ENCODE peak calls at places on chromosomes 1 and 21, in seven cellular contexts. Z is stomach, D is endothelial cell of umbilical vein, V is sigmoid colon, G is GM23338, W is breast epithelium, B is upper lobe of left lung. C is an unnamed sample.

GRCh38 chr1:53266038-53266437 is 27.7 kb upstream of the MAGOH start:
- DNase-seq in W (no peak), D (no peak), V (no peak), B (no peak), G (peak; percentile 47), Z (no peak), C (no peak)

GRCh38 chr1:151399890-151400235 is 490 bp downstream of the PSMB4 start:
- DNase-seq in V (no peak), W (no peak), Z (no peak), G (peak; percentile 65), B (no peak), D (no peak), C (no peak)

GRCh38 chr1:116556289-116557006 is 14.4 kb downstream of the CD58 start:
- DNase-seq in Z (peak; percentile 68), D (no peak), V (peak; percentile 77), W (no peak), B (no peak), G (no peak), C (no peak)

GRCh38 chr1:192518700-192519099 is 56.9 kb upstream of the RGS1 start:
- DNase-seq in G (no peak), Z (no peak), V (no peak), B (no peak), W (no peak), D (no peak), C (no peak)

GRCh38 chr1:224052767-224053166 is 61.1 kb upstream of the FBXO28 start:
- DNase-seq in V (no peak), B (no peak), W (no peak), G (no peak), Z (no peak), D (peak; percentile 96), C (no peak)

GRCh38 chr21:31557421-31557955 is 102.0 kb upstream of the SOD1 start:
- DNase-seq in G (peak; percentile 85), Z (peak; percentile 26), B (peak; percentile 81), V (no peak), D (no peak), W (no peak), C (peak; percentile 76)

GRCh38 chr1:233016798-233017197 is 66.4 kb downstream of the NTPCR start:
- DNase-seq in W (no peak), B (no peak), G (no peak), V (no peak), D (no peak), Z (no peak), C (no peak)

GRCh38 chr1:68376441-68376840 is 73.3 kb downstream of the RPE65 start:
- DNase-seq in Z (no peak), V (no peak), B (no peak), W (no peak), D (no peak), G (no peak), C (no peak)

GRCh38 chr1:39505289-39505688 is 13.9 kb downstream of the BMP8A start:
- DNase-seq in W (no peak), V (no peak), D (no peak), G (no peak), Z (no peak), B (no peak), C (no peak)

GRCh38 chr1:39509360-39510009 is 18.0 kb downstream of the BMP8A start:
- DNase-seq in D (no peak), G (peak; percentile 28), V (peak; percentile 86), B (peak; percentile 83), W (no peak), Z (no peak), C (peak; percentile 88)

GRCh38 chr1:39508857-39509305 is 17.4 kb downstream of the BMP8A start:
- DNase-seq in W (no peak), B (no peak), Z (no peak), V (peak; percentile 71), G (no peak), D (no peak), C (peak; percentile 70)

GRCh38 chr1:39508266-39508665 is 16.8 kb downstream of the BMP8A start:
- DNase-seq in W (no peak), B (no peak), V (no peak), D (no peak), G (no peak), Z (no peak), C (peak; percentile 13)

DNA sequence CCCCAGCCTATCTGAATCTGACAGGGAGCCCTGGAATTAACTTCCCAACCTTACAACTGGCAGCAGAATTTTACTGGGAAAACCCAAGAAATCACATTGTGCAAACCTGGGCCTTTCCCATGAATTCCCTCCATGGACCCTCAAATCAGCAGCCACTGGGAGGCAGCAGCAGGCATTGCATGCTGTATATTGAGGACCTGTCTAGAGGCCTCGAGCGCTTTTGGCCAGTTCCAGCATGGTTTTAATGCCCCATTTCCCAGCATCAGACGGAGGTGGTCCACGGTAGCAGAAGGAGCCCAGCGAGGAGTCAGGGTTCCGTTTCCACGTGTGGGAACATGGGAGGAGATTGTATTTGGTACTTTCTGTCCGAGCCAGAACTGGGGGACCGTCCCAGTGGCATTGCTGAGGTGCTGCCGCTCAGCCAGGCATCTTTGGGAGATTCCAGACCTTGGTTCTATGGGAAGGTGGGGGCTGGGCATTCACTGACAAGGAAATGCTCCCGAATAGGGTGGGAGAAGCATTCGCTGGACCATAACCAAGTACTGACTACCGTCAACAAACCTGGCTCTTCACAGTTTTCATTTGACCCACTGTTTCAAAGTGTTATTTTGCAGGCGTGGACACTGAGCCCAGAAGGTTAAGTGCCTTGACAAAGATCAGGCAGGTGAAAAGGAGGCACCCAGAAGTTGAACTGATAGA is 15.9 kb downstream of the BMP8A start:
- DNase-seq in G (peak; percentile 77), D (no peak), Z (no peak), B (no peak), W (no peak), V (peak; percentile 42), C (peak; percentile 57)
- TF ChIP-seq CTCF in G (peak; percentile 43), D (peak; percentile 43), Z (no peak), B (no peak), W (no peak), V (no peak), C (no peak)

GRCh38 chr1:202009326-202010031 is 908 bp upstream of the ELF3 start:
- DNase-seq in V (peak; percentile 84), Z (peak; percentile 89), D (peak; percentile 60), G (peak; percentile 92), B (no peak), W (peak; percentile 81), C (peak; percentile 67)

GRCh38 chr1:202007703-202008489 is 2.5 kb upstream of the ELF3 start:
- DNase-seq in B (no peak), D (no peak), W (peak; percentile 87), Z (peak; percentile 92), G (peak; percentile 97), V (no peak), C (peak; percentile 41)

GRCh38 chr1:202012544-202013478 is 2.4 kb downstream of the ELF3 start:
- DNase-seq in D (no peak), B (peak; percentile 73), V (no peak), W (no peak), Z (peak; percentile 41), G (no peak), C (no peak)

GRCh38 chr1:202011994-202012393 is 1.6 kb downstream of the ELF3 start:
- DNase-seq in B (no peak), V (no peak), D (no peak), G (no peak), W (no peak), Z (peak; percentile 28), C (peak; percentile 62)

GRCh38 chr1:202010042-202011015 is at the start of gene ELF3:
- DNase-seq in D (no peak), B (peak; percentile 82), G (peak; percentile 98), V (no peak), Z (peak; percentile 95), W (peak; percentile 93), C (peak; percentile 61)
- TF ChIP-seq POLR2AphosphoS5 in D (no peak), B (peak; percentile 97), G (peak; percentile 92), V (no peak), Z (peak; percentile 98), W (peak; percentile 82), C (no peak)

GRCh38 chr1:24321150-24321549 is 2.0 kb downstream of the GRHL3 start:
- DNase-seq in W (no peak), G (no peak), V (no peak), Z (no peak), B (no peak), D (no peak), C (no peak)

GRCh38 chr1:24319962-24320361 is 805 bp downstream of the GRHL3 start:
- DNase-seq in V (no peak), Z (no peak), B (no peak), W (no peak), D (no peak), G (no peak), C (no peak)

GRCh38 chr1:24322636-24323177 is 3.5 kb downstream of the GRHL3 start:
- DNase-seq in B (no peak), Z (no peak), W (no peak), D (peak; percentile 6), V (no peak), G (no peak), C (no peak)

GRCh38 chr1:24323281-24323680 is 4.1 kb downstream of the GRHL3 start:
- DNase-seq in Z (no peak), B (no peak), D (no peak), V (no peak), W (no peak), G (no peak), C (no peak)

DNA sequence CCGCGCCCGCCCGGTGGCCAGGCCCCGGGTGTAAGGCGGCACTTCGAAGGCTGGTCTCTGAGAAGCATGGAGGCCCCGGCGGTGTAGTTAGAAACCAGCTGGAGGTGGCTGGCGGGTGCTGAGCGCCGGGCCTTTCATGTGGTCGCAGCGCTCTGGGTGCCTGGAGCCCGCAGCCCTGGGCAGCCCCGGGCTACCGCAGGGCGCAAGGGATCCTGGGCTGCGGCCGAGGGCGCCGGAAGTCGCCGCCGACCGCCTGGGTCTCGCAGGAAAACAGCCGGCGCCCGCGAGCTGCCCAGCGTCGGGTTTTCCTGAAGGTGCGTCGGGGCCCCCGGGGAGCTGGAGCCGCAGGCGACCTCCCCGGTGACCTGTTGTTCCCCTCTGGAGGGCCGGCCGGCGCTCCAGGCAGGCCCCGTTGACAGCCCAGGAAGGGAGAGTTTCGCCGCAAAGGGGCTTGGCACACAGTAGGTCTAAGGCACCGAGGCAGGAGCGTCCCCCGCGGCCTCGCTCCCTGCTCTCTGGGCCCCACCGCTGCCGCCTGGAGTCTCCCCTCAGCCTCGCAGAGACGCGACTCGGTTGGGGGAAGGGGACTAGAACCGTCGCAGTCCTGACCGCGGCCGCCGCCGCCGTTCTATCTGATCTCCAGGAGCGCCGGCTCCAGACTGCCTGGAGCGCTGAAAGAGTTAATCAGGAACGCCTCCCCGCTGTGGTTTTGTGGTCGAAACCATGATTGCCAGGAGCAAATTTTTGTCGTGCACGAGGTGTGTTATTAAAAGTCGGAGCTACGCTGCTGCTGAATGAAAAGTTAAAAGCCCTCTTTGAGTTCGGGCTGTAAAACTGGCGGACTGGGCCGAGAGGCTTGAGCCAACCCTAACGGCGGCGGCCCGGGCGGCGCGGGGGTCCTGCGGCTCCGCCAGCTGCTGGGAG is 2.8 kb downstream of the GRHL3 start:
- DNase-seq in G (peak; percentile 78), D (peak; percentile 11), W (peak; percentile 75), B (peak; percentile 91), V (peak; percentile 73), Z (peak; percentile 63), C (peak; percentile 89)
- TF ChIP-seq CTCF in G (no peak), D (no peak), W (no peak), B (no peak), V (no peak), Z (no peak), C (no peak)

DNA sequence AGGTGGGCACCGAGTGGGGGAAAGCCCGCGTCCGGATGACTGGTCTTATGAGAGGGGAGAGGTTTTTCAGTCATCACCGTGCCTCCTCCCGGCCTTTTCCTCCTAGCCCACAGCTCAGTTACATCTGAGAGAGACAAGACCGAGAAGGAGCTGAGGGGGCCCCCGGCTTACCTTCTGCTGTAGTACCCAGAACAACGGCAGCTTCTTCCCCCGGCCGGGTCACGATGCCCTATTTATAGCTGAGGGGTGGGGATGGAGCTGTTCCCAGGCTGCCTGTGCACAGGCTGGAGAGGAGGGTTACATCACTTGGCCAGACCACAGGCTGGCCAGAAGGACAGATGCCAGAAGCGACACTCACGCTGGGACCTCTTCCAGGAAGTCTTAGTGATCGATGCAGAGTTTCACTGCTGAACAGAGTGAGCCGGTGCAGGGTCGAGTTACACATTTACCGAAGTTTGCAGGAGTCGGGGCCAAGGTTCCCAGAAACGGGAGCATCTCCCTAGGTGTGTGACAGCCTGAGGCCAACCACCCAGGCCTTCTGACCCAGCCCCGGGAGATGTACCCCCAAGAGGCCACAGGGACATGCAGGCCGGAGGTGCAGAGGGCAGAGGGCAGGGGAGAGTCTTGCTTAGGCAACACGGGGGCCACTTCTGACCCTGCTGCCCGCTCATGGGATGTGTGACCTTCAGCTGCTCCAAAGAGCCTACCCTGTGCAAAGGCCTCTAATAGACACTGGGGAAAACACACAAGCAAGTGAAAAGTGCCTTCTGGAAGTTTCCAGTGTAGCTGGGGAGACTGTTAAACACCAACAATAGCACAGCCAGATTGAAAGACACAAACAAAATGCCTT is at the start of gene AGT:
- DNase-seq in G (no peak), Z (peak; percentile 66), B (no peak), W (no peak), D (no peak), V (peak; percentile 89), C (no peak)
- TF ChIP-seq POLR2AphosphoS5 in G (no peak), Z (no peak), B (peak; percentile 9), W (no peak), D (no peak), V (no peak), C (peak; percentile 18)